ENCODE peak calls at places on chromosomes 16 and 17, in seven cellular contexts. M is breast epithelium, X is epithelial cell of esophagus, A is OCI-LY7, Z is upper lobe of left lung, C is fibroblast of mammary gland, N is ovary. G is an unnamed sample.

GRCh38 chr17:72119963-72120877 is 600 bp upstream of the SOX9 start:
- DNase-seq in M (peak), X (peak), A (no peak), Z (peak), C (peak), N (no peak), G (peak)

GRCh38 chr16:88920618-88921602 is 54.5 kb upstream of the PABPN1L start:
- DNase-seq in M (no peak), X (no peak), A (no peak), Z (peak), C (peak), N (peak), G (peak)

GRCh38 chr17:3914319-3914685 is 2.0 kb downstream of the P2RX1 start:
- DNase-seq in M (no peak), X (no peak), A (peak), Z (no peak), C (no peak), N (no peak), G (no peak)

GRCh38 chr16:27473101-27473900 is 71.3 kb downstream of the IL21R start:
- DNase-seq in M (no peak), X (peak), A (no peak), Z (no peak), C (no peak), N (no peak), G (no peak)

GRCh38 chr16:1788095-1788707 is 5.3 kb downstream of the IGFALS start:
- DNase-seq in M (no peak), X (no peak), A (no peak), Z (peak), C (no peak), N (peak), G (peak)

GRCh38 chr17:1055751-1056645 is 59.1 kb downstream of the TIMM22 start:
- DNase-seq in M (peak), X (peak), A (peak), Z (peak), C (peak), N (peak), G (peak)

GRCh38 chr17:56009795-56010715 is 143.2 kb upstream of the ANKFN1 start:
- DNase-seq in M (no peak), X (no peak), A (no peak), Z (no peak), C (peak), N (no peak), G (no peak)

GRCh38 chr17:74369221-74369620 is 1.9 kb downstream of the GPR142 start:
- DNase-seq in M (no peak), X (no peak), A (peak), Z (no peak), C (no peak), N (no peak), G (peak)

GRCh38 chr17:8223356-8224063 is 13.1 kb upstream of the AURKB start:
- DNase-seq in M (peak), X (peak), A (peak), Z (peak), C (peak), N (peak), G (peak)

GRCh38 chr16:86573215-86573614 is 5.1 kb upstream of the FOXL1 start:
- DNase-seq in M (no peak), X (no peak), A (no peak), Z (no peak), C (no peak), N (no peak), G (no peak)

GRCh38 chr17:5821057-5821456 is 236.7 kb upstream of the NLRP1 start:
- DNase-seq in M (no peak), X (peak), A (no peak), Z (no peak), C (no peak), N (no peak), G (no peak)

GRCh38 chr16:55663770-55664677 is 8.2 kb downstream of the SLC6A2 start:
- DNase-seq in M (no peak), X (peak), A (no peak), Z (peak), C (no peak), N (no peak), G (no peak)

GRCh38 chr17:82236142-82236971 is 7.5 kb downstream of the SLC16A3 start:
- DNase-seq in M (no peak), X (peak), A (peak), Z (peak), C (peak), N (peak), G (peak)

GRCh38 chr17:82235775-82236141 is 6.9 kb downstream of the SLC16A3 start:
- DNase-seq in M (no peak), X (peak), A (no peak), Z (peak), C (no peak), N (peak), G (no peak)

GRCh38 chr17:82235056-82235774 is 6.4 kb downstream of the SLC16A3 start:
- DNase-seq in M (no peak), X (no peak), A (no peak), Z (no peak), C (no peak), N (no peak), G (no peak)

GRCh38 chr17:82232876-82233785 is 4.3 kb downstream of the SLC16A3 start:
- DNase-seq in M (no peak), X (no peak), A (no peak), Z (no peak), C (no peak), N (no peak), G (peak)

DNA sequence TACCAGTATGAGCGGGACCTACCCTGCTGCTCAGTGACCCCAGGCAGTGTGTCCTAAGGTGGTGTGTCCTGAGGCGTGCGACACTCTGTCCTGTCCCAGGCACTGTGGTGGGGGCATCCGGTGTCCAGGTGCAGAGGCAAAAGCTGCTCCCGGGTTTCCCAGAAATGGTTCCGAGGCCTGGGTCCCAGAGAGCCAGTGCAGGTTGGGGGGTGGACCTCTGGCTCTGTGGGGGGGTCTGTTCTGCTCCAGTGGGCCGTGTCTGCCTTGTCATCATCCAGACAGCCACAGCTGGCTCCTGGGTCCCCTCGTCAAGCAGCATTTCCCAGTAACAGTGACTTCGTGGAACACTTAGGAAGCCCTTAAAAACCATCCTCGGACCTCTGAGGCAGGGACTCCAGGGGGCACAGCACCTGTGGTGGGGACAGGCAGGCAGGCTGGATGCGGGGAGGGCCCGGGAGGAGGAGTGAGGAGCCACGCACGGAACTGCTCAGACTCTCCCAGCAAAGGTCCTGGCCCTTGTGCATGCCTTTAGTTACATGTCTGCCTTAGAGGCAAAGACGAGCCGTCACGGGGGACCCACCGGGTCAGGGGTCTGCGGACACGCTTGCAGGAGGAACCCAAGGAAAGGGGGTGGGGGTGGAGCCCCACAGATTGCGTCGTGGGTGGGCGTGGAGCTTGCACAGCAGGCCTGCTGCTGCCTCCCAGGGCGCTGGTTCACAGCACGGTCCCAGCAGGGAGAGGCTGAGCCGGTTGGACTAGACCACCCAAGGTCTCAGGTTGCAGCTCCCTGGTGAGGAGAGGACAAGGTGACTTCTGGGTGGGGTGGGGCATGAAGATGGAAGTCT is 5.6 kb downstream of the SLC16A3 start:
- DNase-seq in M (no peak), X (no peak), A (peak), Z (peak), C (no peak), N (no peak), G (no peak)
- H3K4me3 ChIP-seq in M (no peak), X (no peak), A (no peak), Z (no peak), C (no peak), N (no peak), G (no peak)

GRCh38 chr17:41339571-41340169 is 11.0 kb downstream of the KRT33A start:
- DNase-seq in M (no peak), X (peak), A (no peak), Z (no peak), C (no peak), N (no peak), G (no peak)
- H3K4me3 ChIP-seq in M (no peak), X (no peak), A (no peak), Z (no peak), C (no peak), N (no peak), G (no peak)

GRCh38 chr17:48597492-48597774 is 3.9 kb upstream of the HOXB5 start:
- DNase-seq in M (no peak), X (no peak), A (no peak), Z (no peak), C (no peak), N (no peak), G (no peak)
- H3K4me3 ChIP-seq in M (peak), X (no peak), A (peak), Z (peak), C (peak), N (peak), G (peak)

GRCh38 chr16:71811261-71811803 is 2.7 kb upstream of the AP1G1 start:
- DNase-seq in M (no peak), X (no peak), A (no peak), Z (no peak), C (no peak), N (no peak), G (no peak)
- H3K4me3 ChIP-seq in M (no peak), X (no peak), A (no peak), Z (no peak), C (no peak), N (no peak), G (no peak)

GRCh38 chr17:41664587-41665565 is 23.8 kb upstream of the EIF1 start:
- DNase-seq in M (no peak), X (no peak), A (no peak), Z (no peak), C (peak), N (no peak), G (no peak)
- H3K4me3 ChIP-seq in M (peak), X (peak), A (peak), Z (peak), C (peak), N (peak), G (peak)